ENCODE peak calls at places on chromosomes 13 and 19, in four cellular contexts. J, K, Z and E are unnamed samples. For H3K4me1, the result is how much of the 10 kb centered on the place peaks cover.

GRCh38 chr13:95749545-95749944 is 72.6 kb downstream of the DNAJC3 start:
- DNase-seq in J (no peak), K (no peak), Z (no peak), E (no peak)

GRCh38 chr19:42199440-42200115 is 17.9 kb downstream of the DEDD2 start:
- DNase-seq in J (peak), K (peak), Z (peak), E (peak)

GRCh38 chr19:246551-246950 is 44.7 kb downstream of the PLPP2 start:
- DNase-seq in J (no peak), K (no peak), Z (no peak), E (no peak)

GRCh38 chr19:6802336-6803035 is 30.0 kb downstream of the VAV1 start:
- DNase-seq in J (peak), K (peak), Z (peak), E (peak)

GRCh38 chr13:113526466-113527220 is 36.1 kb upstream of the DCUN1D2 start:
- DNase-seq in J (no peak), K (no peak), Z (no peak), E (no peak)

GRCh38 chr13:98450495-98451167 is 126.3 kb downstream of the STK24 start:
- DNase-seq in J (no peak), K (no peak), Z (peak), E (peak)

GRCh38 chr13:98730441-98730840 is 22.0 kb downstream of the SLC15A1 start:
- DNase-seq in J (no peak), K (no peak), Z (no peak), E (no peak)

GRCh38 chr19:2451741-2452140 is 5.0 kb downstream of the LMNB2 start:
- DNase-seq in J (no peak), K (no peak), Z (no peak), E (no peak)

GRCh38 chr13:40388617-40389016 is 277.8 kb downstream of the FOXO1 start:
- DNase-seq in J (no peak), K (no peak), Z (no peak), E (peak)

GRCh38 chr19:17309962-17310461 is 649 bp downstream of the DDA1 start:
- DNase-seq in J (no peak), K (no peak), Z (no peak), E (no peak)

GRCh38 chr13:25494708-25495411 is 123.1 kb downstream of the ATP8A2 start:
- DNase-seq in J (no peak), K (no peak), Z (no peak), E (no peak)

GRCh38 chr13:52004508-52005183 is 6.6 kb downstream of the ATP7B start:
- DNase-seq in J (no peak), K (no peak), Z (no peak), E (no peak)

GRCh38 chr13:22447132-22447886 is 733.5 kb upstream of the SGCG start:
- DNase-seq in J (no peak), K (no peak), Z (no peak), E (no peak)

GRCh38 chr19:2702170-2703076 is at the start of gene GNG7:
- DNase-seq in J (peak), K (peak), Z (peak), E (peak)

GRCh38 chr13:63427170-63427569 is 2011.5 kb upstream of the PCDH20 start:
- DNase-seq in J (no peak), K (no peak), Z (no peak), E (no peak)

GRCh38 chr13:63517376-63517775 is 2101.7 kb upstream of the PCDH20 start:
- DNase-seq in J (no peak), K (no peak), Z (no peak), E (no peak)

GRCh38 chr13:39451860-39452301 is 151.1 kb downstream of the LHFPL6 start:
- DNase-seq in J (peak), K (peak), Z (peak), E (peak)

GRCh38 chr19:2476451-2477140 is 669 bp downstream of the GADD45B start:
- DNase-seq in J (peak), K (peak), Z (peak), E (peak)

GRCh38 chr19:663682-664117 is 686 bp upstream of the RNF126 start:
- DNase-seq in J (no peak), K (no peak), Z (no peak), E (no peak)

GRCh38 chr13:28707629-28708427 is 10.9 kb downstream of the SLC46A3 start:
- DNase-seq in J (no peak), K (no peak), Z (no peak), E (no peak)

GRCh38 chr13:95300625-95301134 is 571 bp downstream of the ABCC4 start:
- DNase-seq in J (no peak), K (peak), Z (peak), E (peak)

GRCh38 chr13:110617326-110618072 is 2.2 kb downstream of the NAXD start:
- DNase-seq in J (no peak), K (no peak), Z (no peak), E (peak)

GRCh38 chr13:86445584-86446140 is 646.4 kb upstream of the SLITRK6 start:
- DNase-seq in J (no peak), K (no peak), Z (no peak), E (no peak)

GRCh38 chr19:12994701-12995595 is at the start of gene NFIX:
- DNase-seq in J (peak), K (peak), Z (peak), E (peak)

GRCh38 chr13:106610511-106610910 is 42.6 kb upstream of the ARGLU1 start:
- DNase-seq in J (no peak), K (no peak), Z (no peak), E (no peak)

GRCh38 chr13:80339578-80339840 is 1.4 kb downstream of the SPRY2 start:
- DNase-seq in J (no peak), K (no peak), Z (no peak), E (no peak)

GRCh38 chr13:95552208-95552538 is 347 bp upstream of the CLDN10 start:
- DNase-seq in J (no peak), K (no peak), Z (no peak), E (no peak)

GRCh38 chr19:32675720-32676185 is at the start of gene RGS9BP:
- DNase-seq in J (peak), K (peak), Z (peak), E (peak)

GRCh38 chr19:32676186-32676894 is 692 bp downstream of the RGS9BP start:
- DNase-seq in J (no peak), K (no peak), Z (peak), E (no peak)

GRCh38 chr19:32674959-32675719 is at the start of gene ANKRD27:
- DNase-seq in J (peak), K (peak), Z (peak), E (peak)

GRCh38 chr19:32676895-32677359 is 1.3 kb downstream of the RGS9BP start:
- DNase-seq in J (no peak), K (peak), Z (peak), E (no peak)

DNA sequence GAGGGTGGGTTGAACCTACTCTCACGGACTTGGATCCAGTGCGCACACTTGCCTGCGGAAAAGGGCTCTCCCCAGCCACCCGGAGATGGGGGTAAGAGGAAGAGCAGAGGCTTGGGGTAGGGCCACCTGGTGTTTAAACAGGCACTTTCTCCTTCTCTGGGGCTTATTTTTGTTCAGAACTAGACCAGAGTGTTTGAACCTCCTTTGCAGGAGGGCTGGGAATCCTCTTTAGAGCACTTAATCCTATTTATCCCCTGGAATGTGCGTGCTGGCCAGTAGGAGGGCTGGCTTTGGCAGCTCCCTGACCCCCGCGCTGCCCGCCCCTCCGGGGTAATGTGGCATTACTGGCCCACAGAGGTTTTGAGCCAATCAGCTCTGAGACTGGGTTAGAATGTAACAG is 2.0 kb downstream of the RGS9BP start:
- DNase-seq in J (no peak), K (no peak), Z (no peak), E (no peak)
- TF ChIP-seq CTCF in J (no peak), K (no peak), Z (no peak), E (no peak)

GRCh38 chr19:18504886-18505610 is 16.8 kb downstream of the ELL start:
- DNase-seq in J (no peak), K (no peak), Z (no peak), E (no peak)

GRCh38 chr19:18507021-18507726 is 14.7 kb downstream of the ELL start:
- DNase-seq in J (peak), K (peak), Z (peak), E (no peak)

GRCh38 chr19:18507727-18508440 is 14.0 kb downstream of the ELL start:
- DNase-seq in J (peak), K (no peak), Z (peak), E (peak)

GRCh38 chr19:18506101-18506534 is 15.8 kb downstream of the ELL start:
- DNase-seq in J (no peak), K (no peak), Z (peak), E (no peak)

DNA sequence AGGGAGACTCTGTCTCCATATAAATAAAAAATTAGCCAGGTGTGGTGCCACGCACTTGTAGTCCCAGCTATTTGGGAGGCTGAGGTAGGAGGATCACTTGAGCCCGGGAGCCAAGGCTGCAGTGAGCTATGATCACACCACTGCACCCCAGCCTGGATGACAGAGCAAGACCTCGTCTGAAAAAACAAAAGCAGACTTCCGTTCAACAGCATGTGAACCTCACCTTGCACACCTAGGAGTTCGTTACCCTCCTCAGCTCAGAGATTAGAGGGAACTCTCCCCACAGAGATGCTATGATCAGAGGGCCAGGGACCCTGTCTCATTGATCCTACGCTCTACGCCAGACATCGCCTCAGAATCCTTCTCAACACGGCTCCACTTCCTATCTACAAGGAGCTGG is 15.3 kb downstream of the ELL start:
- DNase-seq in J (no peak), K (no peak), Z (no peak), E (no peak)
- H3K4me1 ChIP-seq in J (half or more), K (half or more), Z (half or more), E (half or more)

DNA sequence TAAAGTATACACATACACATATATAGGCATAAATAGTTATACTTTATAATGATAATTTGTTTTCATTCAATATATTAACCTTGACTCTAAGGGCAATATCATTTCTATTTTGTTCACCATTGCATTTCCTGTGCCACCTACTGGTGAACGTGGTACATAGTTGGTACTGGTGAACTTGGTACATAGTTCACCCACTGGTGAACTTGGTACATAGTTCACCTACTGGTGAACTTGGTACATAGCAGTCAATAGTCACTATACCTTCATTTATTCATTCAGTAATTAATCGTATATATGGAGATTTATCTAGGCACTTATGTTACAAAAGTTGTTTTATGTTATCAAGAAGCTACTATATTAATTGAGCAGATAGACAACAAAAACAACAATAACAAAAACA is 172.6 kb upstream of the ATXN8OS start:
- DNase-seq in J (no peak), K (no peak), Z (no peak), E (no peak)
- TF ChIP-seq CTCF in J (no peak), K (no peak), Z (no peak), E (no peak)

DNA sequence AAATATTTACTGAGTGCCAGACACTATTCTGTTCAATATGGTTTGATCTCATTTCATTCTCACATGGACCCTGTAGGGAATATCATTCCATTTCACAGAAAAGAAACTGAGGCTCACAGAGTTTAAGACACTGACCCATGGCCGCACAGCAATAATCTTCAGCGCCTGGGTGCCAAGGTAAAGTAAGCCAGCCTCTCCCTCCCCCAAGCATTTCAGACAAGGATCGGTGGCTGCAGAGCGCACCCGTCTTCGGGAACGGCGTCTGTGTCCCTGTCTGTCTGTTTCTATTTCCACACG is 4.3 kb upstream of the PDE4A start:
- DNase-seq in J (no peak), K (no peak), Z (no peak), E (no peak)
- H3K4me1 ChIP-seq in J (under half), K (under half), Z (half or more), E (under half)

DNA sequence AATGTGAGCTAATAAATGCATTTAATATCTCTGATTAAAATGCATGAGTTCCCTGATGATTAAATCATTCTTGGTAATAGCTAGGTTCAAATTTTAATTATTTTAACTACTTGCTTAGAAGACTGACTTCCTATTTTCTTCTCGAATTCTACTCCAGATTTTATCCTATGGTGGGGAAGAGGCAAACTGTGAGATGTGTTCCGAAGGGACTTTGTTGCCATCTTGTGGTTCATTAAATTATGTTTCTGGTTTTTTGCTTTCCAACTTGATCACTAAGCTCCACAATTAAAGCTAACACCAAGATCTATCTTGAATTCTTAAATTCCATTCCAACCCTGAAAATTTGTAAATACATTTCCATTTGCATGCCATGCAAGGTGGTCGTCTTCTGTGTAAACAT is 538.4 kb upstream of the PCDH20 start:
- DNase-seq in J (no peak), K (no peak), Z (no peak), E (no peak)
- TF ChIP-seq CTCF in J (peak), K (no peak), Z (peak), E (no peak)